ENCODE peak calls at places on chromosomes 11 and 22, in ten cellular contexts. P is cardiac muscle cell; R is PC-9; G is nephron progenitor cell; U is AG09309; T is CD4-positive, alpha-beta T cell; M is HFF-Myc; V is GM20000; H is astrocyte of the cerebellum; J is GM23338. S is an unnamed sample.

GRCh38 chr11:65487467-65488272 is 11.2 kb upstream of the MALAT1 start:
- DNase-seq in P (peak; percentile 100), R (peak; percentile 99), G (peak; percentile 92), U (peak; percentile 100), T (no peak), M (peak; percentile 100), V (peak; percentile 80), H (peak; percentile 100), J (peak; percentile 100), S (peak; percentile 75)

GRCh38 chr22:26259510-26259909 is 90.2 kb downstream of the SEZ6L start:
- DNase-seq in P (peak; percentile 4), R (no peak), G (peak; percentile 77), U (no peak), T (no peak), M (peak; percentile 15), V (peak; percentile 22), H (no peak), J (peak; percentile 89), S (peak; percentile 55)

GRCh38 chr11:128862913-128863660 is 4.0 kb downstream of the KCNJ1 start:
- DNase-seq in P (peak; percentile 34), R (peak; percentile 29), G (no peak), U (peak; percentile 43), T (no peak), M (peak; percentile 27), V (no peak), H (peak; percentile 29), J (no peak), S (no peak)

GRCh38 chr11:125168875-125169537 is 4.5 kb downstream of the PKNOX2 start:
- DNase-seq in P (peak; percentile 78), R (no peak), G (no peak), U (no peak), T (no peak), M (no peak), V (no peak), H (no peak), J (no peak), S (no peak)

GRCh38 chr11:95507794-95508193 is 276.8 kb upstream of the SESN3 start:
- DNase-seq in P (no peak), R (no peak), G (no peak), U (no peak), T (no peak), M (no peak), V (no peak), H (no peak), J (peak; percentile 21), S (no peak)

GRCh38 chr11:32255876-32256275 is 165.0 kb downstream of the RCN1 start:
- DNase-seq in P (no peak), R (no peak), G (no peak), U (no peak), T (no peak), M (no peak), V (no peak), H (no peak), J (no peak), S (no peak)

GRCh38 chr11:66727282-66727882 is 1.6 kb downstream of the SPTBN2 start:
- DNase-seq in P (peak; percentile 47), R (no peak), G (peak; percentile 64), U (no peak), T (no peak), M (no peak), V (peak; percentile 72), H (no peak), J (peak; percentile 61), S (no peak)

GRCh38 chr11:17476317-17477083 is at the start of gene ABCC8:
- DNase-seq in P (no peak), R (no peak), G (peak; percentile 62), U (no peak), T (no peak), M (no peak), V (peak; percentile 33), H (no peak), J (peak; percentile 71), S (peak; percentile 19)

GRCh38 chr11:116194156-116194904 is 578.5 kb downstream of the BUD13 start:
- DNase-seq in P (no peak), R (no peak), G (no peak), U (no peak), T (no peak), M (no peak), V (no peak), H (no peak), J (no peak), S (no peak)

GRCh38 chr11:116190206-116190605 is 582.6 kb downstream of the BUD13 start:
- DNase-seq in P (no peak), R (no peak), G (no peak), U (no peak), T (no peak), M (no peak), V (no peak), H (no peak), J (no peak), S (no peak)

GRCh38 chr11:116192509-116193206 is 580.1 kb downstream of the BUD13 start:
- DNase-seq in P (no peak), R (no peak), G (peak; percentile 34), U (no peak), T (no peak), M (no peak), V (no peak), H (no peak), J (peak; percentile 40), S (no peak)

GRCh38 chr11:116190861-116191260 is 581.9 kb downstream of the BUD13 start:
- DNase-seq in P (no peak), R (no peak), G (no peak), U (no peak), T (no peak), M (no peak), V (no peak), H (no peak), J (no peak), S (no peak)

DNA sequence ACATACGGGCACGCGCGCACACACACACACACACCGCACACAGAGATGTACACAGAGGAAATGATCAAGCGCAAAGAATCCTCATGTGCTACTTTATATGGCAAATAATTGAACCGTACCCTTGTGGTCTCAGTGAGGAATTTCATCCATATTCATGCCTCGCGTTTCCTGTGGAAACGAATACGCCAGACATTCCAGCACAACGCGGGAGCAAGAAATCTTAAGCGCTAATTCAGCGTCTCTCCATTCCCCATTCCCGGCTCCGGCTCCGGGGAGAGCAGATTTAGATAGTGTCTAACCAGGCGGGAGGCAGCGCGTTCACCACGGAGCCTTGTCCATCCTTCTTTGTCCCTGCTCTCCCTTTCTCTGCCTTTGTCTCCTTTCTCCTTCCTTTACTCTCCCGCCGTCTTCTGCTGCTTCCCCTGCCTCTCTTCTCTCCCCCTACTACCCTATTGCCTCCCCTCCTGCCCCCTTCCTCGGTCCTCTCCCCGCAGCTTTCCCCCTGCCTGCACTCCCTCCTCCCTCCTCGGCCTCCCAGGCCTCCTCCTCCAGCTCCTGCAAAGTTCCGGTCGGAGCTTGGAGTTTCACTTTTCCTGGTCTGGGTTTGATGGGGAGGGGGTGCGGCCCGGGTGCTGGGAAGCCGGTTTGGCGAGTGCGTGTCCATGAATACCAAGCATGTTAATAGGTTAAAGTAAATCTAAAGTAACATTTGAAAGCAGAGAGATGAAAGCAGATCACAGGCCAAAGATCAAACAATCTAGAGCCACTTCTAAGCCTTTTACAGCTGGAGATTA is 579.3 kb downstream of the BUD13 start:
- DNase-seq in P (peak; percentile 78), R (no peak), G (peak; percentile 65), U (peak; percentile 7), T (no peak), M (peak; percentile 3), V (no peak), H (peak; percentile 87), J (peak; percentile 88), S (peak; percentile 61)
- TF ChIP-seq CTCF in P (peak; percentile 22), R (no peak), G (peak; percentile 26), U (no peak), T (no peak), M (no peak), V (no peak), H (no peak), J (no peak), S (peak; percentile 55)

GRCh38 chr22:46027219-46028068 is 50.5 kb upstream of the WNT7B start:
- DNase-seq in P (no peak), R (no peak), G (peak; percentile 68), U (no peak), T (no peak), M (no peak), V (no peak), H (no peak), J (peak; percentile 59), S (peak; percentile 34)
- TF ChIP-seq CTCF in P (no peak), R (no peak), G (no peak), U (no peak), T (no peak), M (no peak), V (no peak), H (no peak), J (no peak), S (no peak)

DNA sequence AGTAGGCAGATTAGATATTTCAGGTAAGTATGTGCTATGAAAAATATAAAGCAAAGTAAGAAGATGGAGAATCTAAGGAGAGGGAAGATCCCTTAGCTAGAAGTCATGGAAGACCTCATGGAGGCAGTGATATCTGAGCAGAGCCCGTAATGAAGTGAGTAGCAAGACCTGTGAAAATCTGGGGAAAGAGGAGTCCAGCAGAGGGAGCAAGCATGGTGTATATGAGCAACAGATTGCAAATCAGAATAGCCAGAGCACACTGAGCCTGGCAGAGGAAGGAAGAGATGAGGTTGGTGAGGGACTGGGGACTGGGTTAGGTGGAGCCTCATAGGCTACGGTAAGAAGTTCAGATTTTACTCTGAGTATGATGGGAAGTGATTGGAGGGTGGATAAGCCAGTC is 9.4 kb downstream of the LHFPL7 start:
- DNase-seq in P (peak; percentile 52), R (peak; percentile 47), G (no peak), U (no peak), T (no peak), M (no peak), V (no peak), H (no peak), J (peak; percentile 66), S (no peak)
- TF ChIP-seq CTCF in P (peak; percentile 57), R (peak; percentile 52), G (peak; percentile 11), U (peak; percentile 10), T (no peak), M (peak; percentile 26), V (no peak), H (peak; percentile 40), J (peak; percentile 73), S (peak; percentile 48)

GRCh38 chr11:58866788-58867187 is 22.3 kb upstream of the GLYATL2 start:
- DNase-seq in P (no peak), R (no peak), G (no peak), U (no peak), T (no peak), M (no peak), V (no peak), H (no peak), J (no peak), S (no peak)

GRCh38 chr11:58863697-58864096 is 19.2 kb upstream of the GLYATL2 start:
- DNase-seq in P (no peak), R (no peak), G (no peak), U (no peak), T (no peak), M (no peak), V (no peak), H (no peak), J (no peak), S (no peak)

GRCh38 chr11:58864335-58864734 is 19.8 kb upstream of the GLYATL2 start:
- DNase-seq in P (no peak), R (no peak), G (no peak), U (no peak), T (no peak), M (no peak), V (no peak), H (no peak), J (no peak), S (no peak)

DNA sequence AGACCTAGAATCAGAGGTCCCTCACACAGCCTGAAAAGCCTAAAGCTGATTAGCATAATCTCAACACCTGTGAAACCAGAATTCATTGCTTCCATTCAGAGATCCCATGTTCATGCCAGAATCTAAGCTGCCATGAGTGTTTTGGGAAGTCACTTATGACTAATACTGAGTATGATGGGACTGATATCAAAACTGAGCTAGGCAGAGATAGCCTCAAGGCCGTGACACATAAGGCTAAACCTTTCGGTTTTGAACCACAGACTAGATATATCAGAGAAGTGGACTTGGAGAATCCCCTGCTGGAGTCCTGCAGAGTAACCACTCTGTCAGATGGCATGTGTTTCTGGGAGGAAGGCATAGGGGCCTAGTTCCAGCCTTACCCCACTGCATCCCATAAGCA is 23.1 kb upstream of the GLYATL2 start:
- DNase-seq in P (no peak), R (no peak), G (no peak), U (no peak), T (no peak), M (no peak), V (no peak), H (no peak), J (no peak), S (no peak)
- TF ChIP-seq CTCF in P (no peak), R (no peak), G (no peak), U (no peak), T (no peak), M (no peak), V (no peak), H (no peak), J (no peak), S (no peak)

S was measured in progenitor cell of endocrine pancreas.